ENCODE peak calls at places on chromosomes 4 and X, in nine cellular contexts. P is fibroblast of lung; Y is CD8-positive, alpha-beta T cell; I is neural progenitor cell; C is transverse colon; Z is ovary; X is GM06990; S is IMR-90; H is astrocyte. M is an unnamed sample. For H3K27me3, the result is how much of the 10 kb centered on the place peaks cover.

GRCh38 chr4:181688886-181689285 is 554.3 kb upstream of the TENM3 start:
- DNase-seq in S (peak), P (no peak), I (no peak), Z (no peak), H (peak), Y (no peak), X (no peak), C (no peak), M (no peak)

GRCh38 chrX:133005038-133005437 is 46.6 kb upstream of the HS6ST2 start:
- DNase-seq in S (peak), P (peak), X (no peak), C (no peak), Z (no peak), Y (no peak), I (peak), H (peak), M (no peak)

GRCh38 chr4:152634110-152634760 is 45.6 kb downstream of the TMEM154 start:
- DNase-seq in Z (no peak), H (no peak), S (no peak), Y (no peak), C (no peak), I (no peak), X (no peak), P (peak), M (no peak)

GRCh38 chr4:52704676-52705075 is 45.6 kb upstream of the USP46 start:
- DNase-seq in C (no peak), S (no peak), I (no peak), X (no peak), H (no peak), Z (no peak), Y (no peak), P (no peak), M (no peak)

GRCh38 chr4:20520901-20521300 is 179.4 kb upstream of the PACRGL start:
- DNase-seq in H (peak), I (no peak), S (peak), Z (no peak), X (no peak), Y (no peak), P (peak), C (no peak), M (peak)

GRCh38 chr4:3013839-3014350 is 50.5 kb downstream of the GRK4 start:
- DNase-seq in Z (no peak), I (no peak), S (no peak), C (no peak), H (no peak), X (peak), Y (no peak), P (no peak), M (no peak)

GRCh38 chr4:69984030-69984443 is 11.7 kb upstream of the STATH start:
- DNase-seq in Z (no peak), X (peak), C (no peak), I (peak), H (peak), Y (no peak), S (no peak), P (peak), M (peak)

GRCh38 chr4:70496231-70496630 is 22.1 kb upstream of the AMTN start:
- DNase-seq in Y (no peak), Z (no peak), P (no peak), I (no peak), S (no peak), X (no peak), H (no peak), C (no peak), M (no peak)

GRCh38 chrX:147803948-147804347 is 107.8 kb upstream of the FMR1 start:
- DNase-seq in H (no peak), I (peak), X (no peak), Y (no peak), Z (no peak), S (no peak), P (no peak), C (no peak), M (no peak)

GRCh38 chrX:67613366-67613765 is 69.5 kb downstream of the AR start:
- DNase-seq in C (no peak), P (no peak), H (peak), S (peak), Z (no peak), I (no peak), Y (no peak), X (no peak), M (no peak)

GRCh38 chr4:17204908-17205307 is 306.5 kb upstream of the LDB2 start:
- DNase-seq in H (no peak), P (peak), C (no peak), S (no peak), Z (no peak), Y (no peak), I (no peak), X (no peak), M (no peak)

GRCh38 chr4:89640620-89641366 is 196.2 kb downstream of the SNCA start:
- DNase-seq in C (peak), Z (peak), Y (no peak), P (peak), S (peak), X (no peak), I (peak), H (peak), M (peak)

GRCh38 chrX:132956421-132957210 is 1.8 kb downstream of the HS6ST2 start:
- DNase-seq in C (no peak), Y (no peak), I (peak), X (peak), S (no peak), P (no peak), H (no peak), Z (peak), M (no peak)

GRCh38 chrX:72713130-72713529 is 976 bp downstream of the PHKA1 start:
- DNase-seq in P (peak), H (no peak), S (no peak), I (no peak), Z (no peak), X (no peak), C (no peak), Y (no peak), M (no peak)

GRCh38 chr4:167109859-167110258 is 124.4 kb downstream of the SPOCK3 start:
- DNase-seq in X (no peak), Z (no peak), C (no peak), H (no peak), S (no peak), P (no peak), I (no peak), Y (no peak), M (no peak)

GRCh38 chrX:8235026-8235425 is 64.0 kb upstream of the VCX2 start:
- DNase-seq in Z (no peak), X (no peak), S (no peak), I (no peak), C (no peak), P (peak), Y (no peak), H (peak), M (no peak)

GRCh38 chr4:16908377-16909021 is 10.1 kb upstream of the LDB2 start:
- DNase-seq in Y (no peak), S (no peak), P (no peak), C (no peak), I (no peak), H (no peak), Z (no peak), X (no peak), M (no peak)

GRCh38 chrX:130028196-130028595 is 45.8 kb downstream of the BCORL1 start:
- DNase-seq in X (no peak), H (no peak), Y (peak), P (peak), C (peak), Z (no peak), I (peak), S (peak), M (no peak)

GRCh38 chr4:2335729-2336101 is 73.8 kb upstream of the MXD4 start:
- DNase-seq in C (no peak), I (no peak), H (no peak), Z (no peak), Y (no peak), S (no peak), P (no peak), X (no peak), M (no peak)

GRCh38 chr4:25032126-25032525 is 1.4 kb upstream of the LGI2 start:
- DNase-seq in H (peak), Y (no peak), X (no peak), P (no peak), I (no peak), C (no peak), S (peak), Z (no peak), M (no peak)

GRCh38 chr4:151434183-151434860 is 25.3 kb downstream of the FHIP1A start:
- DNase-seq in H (peak), Y (no peak), X (no peak), C (no peak), Z (no peak), P (no peak), I (no peak), S (peak), M (no peak)

GRCh38 chr4:83011779-83012630 is 1.4 kb upstream of the LIN54 start:
- DNase-seq in S (peak), H (no peak), Z (peak), I (no peak), Y (no peak), X (peak), C (peak), P (peak), M (no peak)

GRCh38 chr4:54746228-54746627 is 88.5 kb downstream of the KIT start:
- DNase-seq in C (no peak), Y (no peak), I (no peak), X (no peak), P (no peak), Z (no peak), S (no peak), H (peak), M (peak)

GRCh38 chr4:121594796-121595526 is 101.8 kb downstream of the ANXA5 start:
- DNase-seq in H (peak), I (no peak), P (peak), S (peak), C (no peak), Y (no peak), X (no peak), Z (no peak), M (peak)

GRCh38 chr4:154489558-154490260 is 1.9 kb downstream of the DCHS2 start:
- DNase-seq in Z (no peak), I (no peak), Y (no peak), X (no peak), C (no peak), S (no peak), P (no peak), H (no peak), M (no peak)

GRCh38 chrX:67727576-67727975 is 183.8 kb downstream of the AR start:
- DNase-seq in P (no peak), Y (no peak), S (no peak), I (no peak), H (no peak), X (no peak), Z (no peak), C (no peak), M (no peak)

GRCh38 chrX:9738146-9738545 is 27.5 kb downstream of the GPR143 start:
- DNase-seq in C (no peak), Z (no peak), X (no peak), Y (no peak), P (no peak), H (no peak), S (no peak), I (no peak), M (no peak)

GRCh38 chrX:108537005-108537404 is 97.4 kb downstream of the COL4A5 start:
- DNase-seq in Y (no peak), P (peak), S (peak), X (no peak), H (peak), I (peak), C (no peak), Z (no peak), M (peak)

GRCh38 chrX:2928127-2928582 is 984 bp downstream of the ARSD start:
- DNase-seq in P (no peak), C (peak), H (peak), Z (peak), X (peak), Y (no peak), S (peak), I (peak), M (peak)

GRCh38 chrX:118552501-118552900 is 56.9 kb downstream of the DOCK11 start:
- DNase-seq in H (peak), Z (no peak), S (peak), I (no peak), Y (no peak), C (no peak), X (no peak), P (peak), M (no peak)

GRCh38 chr4:141458501-141458900 is 177.9 kb upstream of the IL15 start:
- DNase-seq in I (no peak), Y (no peak), S (peak), C (no peak), Z (no peak), H (no peak), X (no peak), P (peak), M (no peak)

GRCh38 chr4:81921757-81922159 is 450.1 kb upstream of the RASGEF1B start:
- DNase-seq in Y (no peak), C (no peak), X (no peak), I (peak), P (no peak), S (no peak), H (no peak), Z (no peak), M (no peak)

GRCh38 chr4:102196221-102196620 is 149.1 kb downstream of the SLC39A8 start:
- DNase-seq in Z (no peak), Y (no peak), X (no peak), P (no peak), I (peak), S (no peak), H (peak), C (no peak), M (no peak)

GRCh38 chrX:18938710-18939109 is 45.2 kb downstream of the PHKA2 start:
- DNase-seq in P (peak), I (no peak), X (no peak), Y (no peak), Z (no peak), S (peak), H (no peak), C (no peak), M (peak)

GRCh38 chr4:153520227-153520626 is 54.1 kb downstream of the TMEM131L start:
- DNase-seq in C (no peak), Z (no peak), H (no peak), Y (no peak), P (no peak), S (no peak), X (no peak), I (no peak), M (no peak)

GRCh38 chr4:158008551-158009218 is 164.1 kb downstream of the GASK1B start:
- DNase-seq in S (peak), Z (peak), C (no peak), P (peak), I (no peak), H (peak), Y (no peak), X (no peak), M (no peak)

GRCh38 chrX:151505796-151506195 is 57.7 kb upstream of the PASD1 start:
- DNase-seq in C (no peak), P (no peak), I (peak), S (no peak), Z (no peak), X (no peak), H (no peak), Y (no peak), M (no peak)

GRCh38 chr4:73762409-73762808 is 22.0 kb downstream of the CXCL8 start:
- DNase-seq in Y (no peak), P (no peak), S (no peak), Z (no peak), H (no peak), X (no peak), I (no peak), C (no peak), M (no peak)

GRCh38 chr4:2871466-2871865 is 27.8 kb downstream of the ADD1 start:
- DNase-seq in C (no peak), P (no peak), I (no peak), S (no peak), X (no peak), H (no peak), Y (no peak), Z (no peak), M (no peak)

GRCh38 chr4:57448452-57448851 is 338.3 kb upstream of the IGFBP7 start:
- DNase-seq in S (no peak), X (no peak), I (no peak), Z (no peak), C (no peak), P (no peak), Y (no peak), H (no peak), M (no peak)
- H3K27me3 ChIP-seq in S (under half), X (under half), I (under half), Z (under half), C (under half), P (under half), Y (under half), H (under half), M (under half)

DNA sequence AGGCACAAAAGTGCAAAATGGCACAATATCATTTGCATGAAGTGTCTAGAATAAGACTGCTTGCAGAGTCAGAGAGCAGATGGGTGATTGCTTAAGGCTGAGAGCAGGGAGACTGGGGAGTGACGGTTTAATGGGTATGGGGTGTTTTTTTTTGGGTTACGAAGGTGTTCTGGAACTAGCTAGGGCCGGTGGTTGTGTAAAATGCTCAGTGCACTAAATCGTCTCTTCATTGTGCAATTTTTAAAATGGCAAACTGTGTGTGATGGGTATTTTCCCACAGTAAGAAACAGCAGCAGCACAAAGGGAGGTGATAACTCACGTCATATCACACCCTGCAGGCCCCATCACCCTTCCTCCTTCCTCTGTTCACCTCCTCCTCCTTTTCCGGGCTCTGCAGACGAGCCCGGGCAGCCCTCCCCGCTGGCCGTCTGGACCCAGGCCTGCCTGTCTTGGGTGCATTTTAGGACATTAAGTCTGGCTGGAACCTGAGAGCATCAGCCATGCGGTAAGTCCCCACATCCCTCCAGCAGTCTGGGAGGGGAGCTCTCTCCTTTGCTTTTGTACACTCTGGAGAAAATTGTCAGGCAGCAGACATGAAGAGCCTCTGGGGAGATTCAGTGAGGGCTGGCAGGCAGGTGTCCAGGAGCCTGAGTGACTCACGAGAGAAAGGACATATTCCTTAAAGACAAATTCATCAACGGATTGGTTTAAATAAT is 42.7 kb downstream of the ASMT start:
- DNase-seq in C (peak), I (peak), S (no peak), P (no peak), Y (peak), H (peak), Z (no peak), X (peak), M (no peak)
- H3K4me3 ChIP-seq in C (peak), I (no peak), S (no peak), P (no peak), Y (peak), H (no peak), Z (no peak), X (peak), M (no peak)

DNA sequence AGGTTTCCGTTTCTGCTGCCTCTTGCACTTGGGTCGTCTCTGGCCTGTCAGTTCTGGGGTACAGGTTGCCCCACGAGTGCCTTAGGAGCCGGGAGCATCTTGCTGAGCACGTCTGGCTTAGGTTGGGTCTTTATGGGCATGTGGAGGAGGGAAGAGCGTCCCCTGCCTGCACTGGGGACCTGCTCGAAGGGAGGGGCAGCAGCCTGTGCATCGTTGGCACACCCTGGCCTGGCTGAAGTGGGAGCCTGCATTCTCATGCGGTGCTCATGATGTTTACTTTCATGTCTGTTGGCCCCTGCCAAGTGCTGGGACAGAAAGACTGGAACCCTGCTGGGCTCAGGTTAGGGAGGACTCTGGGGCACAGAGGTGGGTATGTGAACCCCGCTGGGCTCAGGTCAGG is 23.8 kb upstream of the TADA2B start:
- DNase-seq in P (no peak), X (no peak), Z (no peak), H (no peak), S (no peak), C (no peak), I (no peak), Y (no peak), M (no peak)
- TF ChIP-seq CTCF in P (no peak), X (no peak), Z (no peak), H (no peak), S (no peak), C (no peak), I (no peak), Y (no peak), M (no peak)

DNA sequence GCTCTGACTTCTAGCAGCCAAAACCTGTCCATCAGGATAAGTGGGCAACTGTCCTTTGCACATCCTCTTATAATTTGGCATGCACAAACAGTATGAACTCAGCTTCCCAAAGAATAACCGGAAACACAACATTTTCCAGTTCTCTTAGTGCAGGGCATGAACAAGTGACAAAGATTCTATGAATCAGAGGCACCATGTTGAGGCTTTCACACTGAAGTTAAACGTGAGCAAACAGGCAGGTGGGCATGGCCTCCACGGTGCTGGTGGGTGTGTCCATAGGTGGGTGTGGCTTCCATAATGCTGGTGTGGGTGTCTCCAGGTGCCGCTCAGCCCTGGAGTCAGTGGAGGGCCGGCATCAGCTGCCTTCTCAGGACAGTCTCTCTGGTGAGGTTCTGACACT is 196.5 kb downstream of the SMIM20 start:
- DNase-seq in S (no peak), C (no peak), Y (no peak), X (no peak), Z (no peak), P (no peak), H (no peak), I (no peak), M (no peak)
- H3K27me3 ChIP-seq in S (under half), C (under half), Y (under half), X (under half), Z (under half), P (under half), H (under half), I (under half), M (under half)

GRCh38 chrX:10833299-10834169 is 213.1 kb upstream of the MID1 start:
- DNase-seq in H (peak), S (no peak), Z (peak), P (no peak), X (no peak), Y (no peak), I (peak), C (peak), M (peak)
- H3K4me3 ChIP-seq in H (peak), S (no peak), Z (peak), P (peak), X (no peak), Y (no peak), I (peak), C (peak), M (peak)

GRCh38 chr4:162839814-162840213 is 326.9 kb downstream of the NAF1 start:
- DNase-seq in C (no peak), Z (no peak), P (no peak), X (no peak), S (no peak), Y (no peak), I (no peak), H (no peak), M (no peak)
- TF ChIP-seq CTCF in C (no peak), Z (no peak), P (no peak), X (peak), S (no peak), Y (no peak), I (peak), H (no peak), M (peak)

GRCh38 chr4:174215936-174216699 is 67.3 kb downstream of the FBXO8 start:
- DNase-seq in C (no peak), P (peak), X (no peak), I (peak), Y (no peak), S (no peak), H (no peak), Z (no peak), M (no peak)
- H3K27me3 ChIP-seq in C (half or more), P (under half), X (under half), I (half or more), Y (half or more), S (half or more), H (half or more), Z (under half), M (half or more)

M was measured in kidney epithelial cell.